ENCODE peak calls at places on chromosomes 16 and 17, in six cellular contexts. Z, A, V, D, Y and Q are unnamed samples.

GRCh38 chr17:40362696-40363479 is 1.6 kb downstream of the GJD3 start:
- DNase-seq in D (peak), Y (peak), A (peak), Z (no peak), V (peak), Q (peak)

GRCh38 chr17:9987779-9988585 is 82.9 kb upstream of the RCVRN start:
- DNase-seq in Z (no peak), D (no peak), A (peak), V (peak), Y (peak), Q (peak)

GRCh38 chr16:83513006-83513755 is 294.6 kb upstream of the HSBP1 start:
- DNase-seq in A (no peak), V (no peak), Y (no peak), D (no peak), Z (peak), Q (peak)

GRCh38 chr17:27153005-27153404 is 140.9 kb upstream of the WSB1 start:
- DNase-seq in Y (no peak), D (no peak), A (no peak), Z (no peak), V (no peak), Q (peak)

GRCh38 chr17:18259621-18260331 is 686 bp upstream of the MIEF2 start:
- DNase-seq in D (no peak), Y (no peak), Z (no peak), V (no peak), A (no peak), Q (no peak)

GRCh38 chr16:53672461-53672860 is 31.2 kb downstream of the RPGRIP1L start:
- DNase-seq in Y (no peak), Z (no peak), D (no peak), A (no peak), V (no peak), Q (no peak)

GRCh38 chr17:40023590-40024292 is 8.5 kb downstream of the CSF3 start:
- DNase-seq in A (no peak), V (no peak), Y (no peak), D (peak), Z (no peak), Q (no peak)

GRCh38 chr16:21656795-21657768 is 4.7 kb upstream of the IGSF6 start:
- DNase-seq in Y (peak), V (no peak), A (no peak), Z (no peak), D (peak), Q (peak)

GRCh38 chr17:17890773-17891759 is 54.3 kb upstream of the SREBF1 start:
- DNase-seq in D (peak), A (peak), Z (no peak), Y (peak), V (no peak), Q (peak)

GRCh38 chr16:22071352-22071923 is 20.9 kb upstream of the VWA3A start:
- DNase-seq in D (no peak), A (no peak), V (no peak), Z (no peak), Y (no peak), Q (no peak)

GRCh38 chr17:19290047-19290705 is 53.0 kb downstream of the EPN2 start:
- DNase-seq in V (no peak), Z (no peak), Y (no peak), D (no peak), A (no peak), Q (no peak)

GRCh38 chr17:4449736-4450135 is 16.0 kb downstream of the SPNS3 start:
- DNase-seq in Z (no peak), A (no peak), Y (no peak), D (no peak), V (no peak), Q (peak)

GRCh38 chr16:64437706-64438329 is 684.0 kb downstream of the CDH11 start:
- DNase-seq in D (no peak), V (no peak), Y (no peak), Z (no peak), A (no peak), Q (no peak)

GRCh38 chr17:79777166-79777843 is 643 bp upstream of the CBX2 start:
- DNase-seq in V (no peak), A (peak), Z (no peak), Y (peak), D (peak), Q (peak)

GRCh38 chr17:19238167-19238505 is 970 bp downstream of the EPN2 start:
- DNase-seq in Y (peak), V (peak), A (peak), Z (no peak), D (no peak), Q (peak)

GRCh38 chr16:84174396-84174795 is 12.5 kb downstream of the TAF1C start:
- DNase-seq in A (no peak), Y (no peak), Z (no peak), D (no peak), V (no peak), Q (no peak)

GRCh38 chr17:27466376-27466747 is 10.1 kb downstream of the KSR1 start:
- DNase-seq in V (no peak), Z (no peak), D (no peak), Y (peak), A (no peak), Q (no peak)

GRCh38 chr17:27339836-27340550 is 46.1 kb downstream of the WSB1 start:
- DNase-seq in Z (no peak), V (no peak), A (no peak), D (no peak), Y (peak), Q (no peak)

GRCh38 chr17:82318169-82318498 is 726 bp upstream of the CD7 start:
- DNase-seq in V (no peak), A (no peak), D (no peak), Y (no peak), Z (no peak), Q (no peak)

GRCh38 chr17:76884995-76885896 is 17.0 kb downstream of the MGAT5B start:
- DNase-seq in D (no peak), A (no peak), Y (no peak), Z (no peak), V (no peak), Q (no peak)

GRCh38 chr17:76353599-76354316 is at the start of gene PRPSAP1:
- DNase-seq in Y (peak), V (peak), D (peak), A (peak), Z (no peak), Q (peak)

GRCh38 chr17:7367083-7367482 is 12.1 kb downstream of the TMEM95 start:
- DNase-seq in V (no peak), D (no peak), A (no peak), Y (no peak), Z (no peak), Q (no peak)